ENCODE peak calls at places on chromosomes 11 and 22, in eight cellular contexts. T is endodermal cell, W is mesendoderm, P is neuronal stem cell, M is PC-3, Z is neural progenitor cell, O is HepG2, H is HCT116. N is an unnamed sample.

GRCh38 chr22:47199949-47200272 is 437.5 kb downstream of the TBC1D22A start:
- DNase-seq in M (no peak), P (no peak), O (no peak), Z (no peak), W (no peak), T (no peak), H (no peak), N (no peak)

GRCh38 chr11:2215561-2216399 is 44.2 kb upstream of the TH start:
- DNase-seq in M (no peak), T (peak; percentile 65), Z (no peak), H (no peak), P (no peak), O (peak; percentile 46), W (no peak), N (no peak)

GRCh38 chr11:10409207-10409661 is 45.8 kb upstream of the AMPD3 start:
- DNase-seq in Z (no peak), T (no peak), W (no peak), M (no peak), H (no peak), P (no peak), O (peak; percentile 8), N (peak; percentile 22)

GRCh38 chr11:72833792-72834501 is 19.7 kb downstream of the ATG16L2 start:
- DNase-seq in M (no peak), W (no peak), O (no peak), T (no peak), H (no peak), P (no peak), Z (peak; percentile 53), N (no peak)

GRCh38 chr11:62540804-62541671 is 5.6 kb downstream of the AHNAK start:
- DNase-seq in O (no peak), H (no peak), T (no peak), Z (no peak), W (no peak), M (no peak), P (no peak), N (no peak)

GRCh38 chr11:1761110-1761856 is 2.4 kb downstream of the CTSD start:
- DNase-seq in W (no peak), H (no peak), O (no peak), T (no peak), Z (no peak), P (no peak), M (no peak), N (no peak)

GRCh38 chr11:7749456-7749855 is 43.2 kb upstream of the OVCH2 start:
- DNase-seq in O (no peak), H (no peak), W (no peak), T (no peak), Z (no peak), M (no peak), P (no peak), N (peak; percentile 45)

GRCh38 chr22:43753718-43754117 is 58.4 kb downstream of the EFCAB6 start:
- DNase-seq in T (no peak), W (no peak), P (no peak), M (no peak), H (no peak), Z (no peak), O (no peak), N (peak; percentile 12)

GRCh38 chr11:133947298-133947905 is 9.4 kb downstream of the IGSF9B start:
- DNase-seq in T (peak; percentile 95), Z (peak; percentile 91), H (no peak), M (peak; percentile 56), W (peak; percentile 90), O (peak; percentile 20), P (peak; percentile 66), N (peak; percentile 74)

GRCh38 chr22:28329582-28330073 is 350.0 kb downstream of the TTC28 start:
- DNase-seq in W (no peak), P (no peak), O (no peak), M (no peak), H (no peak), Z (no peak), T (no peak), N (peak; percentile 84)

GRCh38 chr22:25564320-25564978 is at the start of gene GRK3:
- DNase-seq in W (peak; percentile 78), M (no peak), H (peak; percentile 44), P (peak; percentile 78), T (peak; percentile 88), O (no peak), Z (peak; percentile 90), N (peak; percentile 61)

GRCh38 chr11:130300567-130300966 is 14.2 kb downstream of the ZBTB44 start:
- DNase-seq in O (no peak), M (no peak), P (no peak), Z (no peak), T (no peak), H (no peak), W (no peak), N (no peak)

GRCh38 chr11:116070555-116070954 is 566.3 kb upstream of the CADM1 start:
- DNase-seq in M (no peak), Z (no peak), H (no peak), T (no peak), O (no peak), W (peak; percentile 78), P (no peak), N (no peak)

GRCh38 chr11:76769645-76770586 is 13.2 kb upstream of the TSKU start:
- DNase-seq in H (no peak), W (peak; percentile 89), O (peak; percentile 81), M (peak; percentile 55), T (peak; percentile 86), Z (no peak), P (no peak), N (no peak)

GRCh38 chr22:23781533-23781932 is 5.2 kb upstream of the SMARCB1 start:
- DNase-seq in H (no peak), Z (no peak), P (no peak), W (no peak), M (peak; percentile 64), T (no peak), O (no peak), N (peak; percentile 85)

GRCh38 chr11:107696140-107696539 is 15.7 kb downstream of the SLN start:
- DNase-seq in O (no peak), W (peak; percentile 90), T (no peak), H (peak; percentile 77), M (peak; percentile 99), P (no peak), Z (no peak), N (peak; percentile 73)

GRCh38 chr11:124837491-124837856 is 27.8 kb upstream of the ROBO3 start:
- DNase-seq in O (peak; percentile 58), P (no peak), W (peak; percentile 86), H (peak; percentile 72), T (peak; percentile 72), Z (peak; percentile 81), M (peak; percentile 93), N (peak; percentile 90)

DNA sequence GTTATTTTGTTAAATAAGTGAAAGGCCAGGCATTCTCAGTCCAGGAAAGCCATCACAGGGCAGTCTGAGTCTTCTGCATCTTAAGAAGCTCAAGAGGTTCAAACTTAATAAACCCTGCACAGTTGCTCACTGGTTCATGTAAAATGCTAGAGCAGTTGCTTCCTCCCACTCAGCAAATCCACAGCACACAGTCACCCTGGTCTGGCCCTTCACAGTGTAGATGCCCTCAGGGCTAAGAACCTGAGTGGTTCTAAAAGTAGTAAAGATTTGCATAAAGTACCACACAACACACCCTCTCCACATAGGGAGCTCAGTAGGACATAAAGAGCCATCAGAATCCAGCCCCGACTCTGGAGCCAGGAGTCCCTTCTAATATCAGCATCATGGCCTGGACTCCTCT is 58.7 kb downstream of the ZNF280B start:
- DNase-seq in W (no peak), H (no peak), O (no peak), M (no peak), T (no peak), P (no peak), Z (no peak), N (no peak)
- H3K27me3 ChIP-seq in W (no peaks in the 10 kb centered on the region), H (peaks cover 27% of the 10 kb centered on the region), O (no peaks in the 10 kb centered on the region), M (peaks cover 13% of the 10 kb centered on the region), T (peaks cover 85% of the 10 kb centered on the region), P (no peaks in the 10 kb centered on the region), Z (peaks cover 100% of the 10 kb centered on the region), N (peaks cover 76% of the 10 kb centered on the region)

DNA sequence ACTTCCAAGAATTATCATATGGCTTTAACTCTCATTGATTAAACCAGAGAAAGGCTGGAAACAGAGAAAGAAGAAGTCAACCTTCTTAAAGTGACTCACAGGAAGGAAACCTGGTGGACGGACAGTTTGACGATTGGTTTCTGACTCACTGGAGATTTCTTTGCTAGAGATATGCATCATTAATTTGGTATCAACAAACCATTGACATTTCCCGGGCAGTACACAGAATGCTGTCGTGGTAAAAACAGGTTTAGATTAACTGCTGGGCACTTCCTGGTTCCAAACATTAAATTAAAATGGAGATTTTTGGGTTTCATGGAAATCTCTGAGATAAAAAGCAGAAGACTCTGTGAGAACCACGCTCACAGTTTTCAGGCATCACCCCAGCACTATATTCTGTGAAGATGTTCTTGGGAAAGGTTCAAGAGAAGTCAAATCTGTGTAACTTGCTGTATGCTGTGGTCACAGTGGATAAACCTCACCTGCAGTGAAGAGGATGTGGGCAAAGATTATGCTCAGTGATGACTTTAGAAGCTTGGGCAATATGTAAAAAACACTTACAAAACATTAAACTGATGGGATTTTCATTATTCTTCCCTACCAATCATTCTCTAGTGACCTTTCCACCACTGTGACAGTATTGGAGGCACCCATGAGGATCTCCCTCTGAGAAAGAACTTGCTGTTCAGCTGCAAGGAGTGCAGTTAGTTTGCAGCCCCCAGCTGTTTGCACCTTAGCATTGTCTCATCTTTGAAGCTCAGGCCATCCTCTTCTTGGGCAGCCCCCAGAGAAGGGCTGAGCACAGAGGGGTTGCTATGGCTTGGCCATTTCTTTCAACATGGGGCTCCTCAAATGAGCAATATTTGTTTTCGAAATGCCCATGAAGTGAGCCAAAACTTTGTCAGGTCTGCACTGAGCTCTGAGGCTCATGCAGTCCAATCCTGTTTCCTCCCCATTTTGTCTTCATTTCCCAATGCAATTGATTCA is 61.0 kb upstream of the CD44 start:
- DNase-seq in O (no peak), H (peak; percentile 42), M (peak; percentile 92), T (no peak), P (no peak), W (no peak), Z (no peak), N (peak; percentile 33)
- H3K4me1 ChIP-seq in O (no peaks in the 10 kb centered on the region), H (peaks cover 36% of the 10 kb centered on the region), M (peaks cover 52% of the 10 kb centered on the region), T (peaks cover 5% of the 10 kb centered on the region), P (peaks cover 7% of the 10 kb centered on the region), W (peaks cover 1% of the 10 kb centered on the region), Z (no peaks in the 10 kb centered on the region), N (peaks cover 40% of the 10 kb centered on the region)

DNA sequence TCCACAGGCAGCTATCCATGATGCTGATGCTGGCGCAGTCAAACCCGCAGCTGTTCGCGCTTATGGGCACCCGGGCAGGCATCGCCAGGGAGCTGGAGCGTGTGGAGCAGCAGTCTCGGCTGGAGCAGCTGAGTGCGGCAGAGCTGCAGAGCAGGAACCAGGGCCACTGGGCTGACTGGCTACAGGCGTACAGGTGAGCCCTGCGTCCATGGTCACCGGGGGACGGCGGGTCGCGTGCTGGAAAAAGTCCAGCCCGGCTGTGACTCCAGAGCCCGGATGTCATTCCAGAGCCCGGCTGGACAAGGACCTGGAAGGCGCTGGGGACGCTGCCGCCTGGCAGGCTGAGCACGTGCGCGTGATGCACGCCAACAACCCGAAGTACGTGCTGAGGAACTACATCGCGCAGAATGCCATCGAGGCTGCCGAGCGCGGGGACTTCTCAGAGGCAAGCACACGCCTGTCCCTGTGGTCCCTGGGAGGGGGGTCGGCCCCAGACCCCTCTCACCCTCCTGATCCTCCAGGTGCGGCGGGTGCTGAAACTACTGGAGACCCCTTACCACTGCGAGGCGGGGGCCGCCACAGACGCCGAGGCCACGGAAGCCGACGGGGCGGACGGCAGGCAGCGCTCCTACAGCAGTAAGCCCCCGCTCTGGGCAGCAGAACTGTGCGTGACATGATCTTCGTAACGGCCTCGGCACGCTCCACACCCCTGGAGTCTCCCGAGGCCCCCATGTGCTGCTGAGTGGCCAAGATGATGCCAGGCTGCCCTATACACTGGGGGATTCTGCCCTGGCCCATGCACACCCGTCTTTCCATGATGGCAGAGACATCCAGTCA is 16.1 kb downstream of the SELENOO start:
- DNase-seq in T (no peak), Z (no peak), M (no peak), W (no peak), P (no peak), O (no peak), H (no peak), N (no peak)
- H3K9ac ChIP-seq in T (no peak overlapping the region), Z (no peak overlapping the region), M (no peak overlapping the region), W (no peak overlapping the region), P (peak overlapping the region; percentile 15), O (no peak overlapping the region), H (no peak overlapping the region), N (no peak overlapping the region)

GRCh38 chr11:32426819-32427615 is 8.3 kb downstream of the WT1 start:
- DNase-seq in P (no peak), W (peak; percentile 54), T (peak; percentile 74), H (no peak), M (no peak), O (no peak), Z (peak; percentile 70), N (no peak)
- H3K27me3 ChIP-seq in P (peaks cover 43% of the 10 kb centered on the region), W (peaks cover 43% of the 10 kb centered on the region), T (peaks cover 98% of the 10 kb centered on the region), H (peaks cover 7% of the 10 kb centered on the region), M (no peaks in the 10 kb centered on the region), O (peaks cover 10% of the 10 kb centered on the region), Z (peaks cover 100% of the 10 kb centered on the region), N (peaks cover 93% of the 10 kb centered on the region)

N was measured in adipocyte.